ENCODE peak calls at places on chromosomes 3 and 15, in six cellular contexts. E, T, V, C, H and Z are unnamed samples.

GRCh38 chr15:98896002-98896721 is 111.4 kb downstream of the PGPEP1L start:
- DNase-seq in T (no peak), H (no peak), E (no peak), C (peak; percentile 67), V (no peak), Z (no peak)

GRCh38 chr15:92059036-92059970 is 205.8 kb downstream of the SLCO3A1 start:
- DNase-seq in C (no peak), T (no peak), V (no peak), E (no peak), H (no peak), Z (no peak)

GRCh38 chr3:23669541-23670255 is 136.1 kb upstream of the UBE2E1 start:
- DNase-seq in T (no peak), H (no peak), C (no peak), E (no peak), V (no peak), Z (no peak)

GRCh38 chr3:145750657-145751056 is 410.3 kb downstream of the PLOD2 start:
- DNase-seq in T (no peak), V (no peak), E (no peak), C (no peak), H (no peak), Z (no peak)

GRCh38 chr3:196699749-196700148 is 12.3 kb downstream of the CEP19 start:
- DNase-seq in C (no peak), T (no peak), E (no peak), V (no peak), H (no peak), Z (no peak)

GRCh38 chr15:65369651-65370050 is 8.2 kb downstream of the IGDCC3 start:
- DNase-seq in T (no peak), E (no peak), V (no peak), C (no peak), H (no peak), Z (no peak)

GRCh38 chr3:109927726-109928125 is 590.4 kb upstream of the DPPA4 start:
- DNase-seq in V (no peak), C (no peak), T (no peak), E (no peak), H (no peak), Z (no peak)

GRCh38 chr15:38401716-38402115 is 52.2 kb upstream of the FAM98B start:
- DNase-seq in V (no peak), H (no peak), C (no peak), T (no peak), E (no peak), Z (no peak)

GRCh38 chr3:48607519-48607918 is 1.9 kb downstream of the UQCRC1 start:
- DNase-seq in T (no peak), C (no peak), V (no peak), E (peak; percentile 36), H (no peak), Z (no peak)

GRCh38 chr15:43487271-43487895 is 5.6 kb downstream of the TP53BP1 start:
- DNase-seq in C (no peak), T (no peak), H (no peak), V (no peak), E (no peak), Z (no peak)

GRCh38 chr15:38868326-38869114 is 303.9 kb upstream of the RASGRP1 start:
- DNase-seq in T (peak; percentile 79), C (peak; percentile 89), V (peak; percentile 26), H (no peak), E (no peak), Z (no peak)

DNA sequence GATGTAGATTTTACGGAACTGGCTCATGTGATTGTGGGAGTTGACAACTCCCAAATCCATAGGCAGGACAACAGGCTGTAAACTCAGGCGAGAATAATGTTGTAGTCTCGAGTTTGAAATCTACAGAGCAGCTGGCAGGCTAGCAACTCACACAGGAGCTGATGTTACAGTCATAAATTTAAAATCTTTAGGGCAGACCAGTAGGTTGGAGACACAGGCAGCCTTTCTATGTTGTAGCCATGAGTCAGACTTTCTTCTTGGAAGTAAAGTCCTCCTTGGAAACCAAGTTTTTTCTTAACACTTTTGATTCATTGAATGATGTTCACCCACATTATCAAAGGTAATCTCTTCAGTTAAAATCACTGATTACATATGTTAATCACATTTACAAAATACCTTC is 89.1 kb upstream of the ALCAM start:
- DNase-seq in C (no peak), H (no peak), T (no peak), V (no peak), E (no peak), Z (no peak)
- H3K4me3 ChIP-seq in C (no peak overlapping the region), H (no peak overlapping the region), T (no peak overlapping the region), V (no peak overlapping the region), E (no peak overlapping the region), Z (no peak overlapping the region)

GRCh38 chr15:90058308-90058707 is 44.0 kb downstream of the IDH2 start:
- DNase-seq in C (no peak), E (no peak), V (no peak), T (no peak), H (no peak), Z (no peak)
- H3K4me1 ChIP-seq in C (no peaks in the 10 kb centered on the region), E (peaks cover 41% of the 10 kb centered on the region), V (peaks cover 12% of the 10 kb centered on the region), T (peaks cover 5% of the 10 kb centered on the region), H (peaks cover 37% of the 10 kb centered on the region), Z (peaks cover 55% of the 10 kb centered on the region)

GRCh38 chr3:173584093-173584833 is 186.7 kb downstream of the NLGN1 start:
- DNase-seq in H (peak; percentile 62), T (no peak), E (no peak), C (no peak), V (no peak), Z (no peak)
- H3K27ac ChIP-seq in H (peak overlapping the region; percentile 64), T (peak overlapping the region; percentile 59), E (no peak overlapping the region), C (peak overlapping the region; percentile 11), V (no peak overlapping the region), Z (no peak overlapping the region)

DNA sequence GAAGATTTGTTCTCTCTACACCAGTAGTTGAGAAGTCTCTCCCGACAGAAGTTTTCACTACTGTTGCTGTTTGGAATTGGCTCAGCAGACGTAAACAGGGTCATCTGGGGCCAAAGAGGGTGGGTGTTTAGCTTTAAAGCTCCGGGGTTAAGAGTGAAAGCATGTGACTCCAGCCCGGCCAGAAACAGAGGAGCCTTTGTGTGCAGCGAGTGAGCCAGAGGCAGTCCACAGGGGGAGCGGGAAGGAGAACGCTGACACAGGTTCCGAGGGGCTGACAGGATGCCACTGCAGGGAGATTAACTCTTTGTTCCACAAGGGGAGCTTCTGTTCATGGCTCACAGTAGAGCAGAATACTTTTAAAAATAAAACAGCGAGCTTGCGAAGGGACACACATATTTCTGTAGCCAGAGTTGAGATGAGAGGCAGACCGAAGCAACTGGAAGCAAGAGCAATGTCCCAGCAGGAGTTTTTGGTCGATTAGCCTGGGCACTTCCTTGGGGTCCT is 26.9 kb downstream of the BMF start:
- DNase-seq in E (peak; percentile 75), C (peak; percentile 71), H (peak; percentile 94), T (peak; percentile 76), V (peak; percentile 78), Z (peak; percentile 63)
- H3K4me3 ChIP-seq in E (peak overlapping the region; percentile 29), C (peak overlapping the region; percentile 12), H (peak overlapping the region; percentile 22), T (peak overlapping the region; percentile 40), V (peak overlapping the region; percentile 40), Z (no peak overlapping the region)

GRCh38 chr3:11640009-11640673 is 3.6 kb downstream of the VGLL4 start:
- DNase-seq in C (no peak), T (no peak), V (no peak), E (no peak), H (no peak), Z (no peak)

GRCh38 chr3:11642455-11643162 is 1.1 kb downstream of the VGLL4 start:
- DNase-seq in E (peak; percentile 89), V (peak; percentile 58), H (peak; percentile 54), C (peak; percentile 62), T (peak; percentile 81), Z (peak; percentile 55)

GRCh38 chr3:11641316-11641682 is 2.4 kb downstream of the VGLL4 start:
- DNase-seq in H (no peak), C (no peak), T (no peak), V (no peak), E (no peak), Z (no peak)

GRCh38 chr3:11641683-11642407 is 1.9 kb downstream of the VGLL4 start:
- DNase-seq in V (no peak), T (peak; percentile 52), H (peak; percentile 45), C (no peak), E (no peak), Z (no peak)

GRCh38 chr3:11643212-11644087 is at the start of gene VGLL4:
- DNase-seq in H (peak; percentile 96), V (peak; percentile 75), C (peak; percentile 81), E (peak; percentile 94), T (peak; percentile 89), Z (peak; percentile 84)
- H3K4me1 ChIP-seq in H (peaks cover 23% of the 10 kb centered on the region), V (no peaks in the 10 kb centered on the region), C (peaks cover 31% of the 10 kb centered on the region), E (peaks cover 32% of the 10 kb centered on the region), T (peaks cover 20% of the 10 kb centered on the region), Z (peaks cover 10% of the 10 kb centered on the region)

GRCh38 chr3:188271226-188271894 is 117.4 kb downstream of the LPP start:
- DNase-seq in H (no peak), C (no peak), E (no peak), T (no peak), V (no peak), Z (no peak)
- H3K27ac ChIP-seq in H (no peak overlapping the region), C (peak overlapping the region; percentile 98), E (peak overlapping the region; percentile 77), T (peak overlapping the region; percentile 96), V (peak overlapping the region; percentile 83), Z (peak overlapping the region; percentile 80)